ENCODE peak calls at places on chromosomes 4 and X, in ten cellular contexts. L is upper lobe of left lung, K is esophagus squamous epithelium, M is tibial nerve, C is body of pancreas, P is K562, Z is breast epithelium, F is A549, V is gastrocnemius medialis, D is HCT116. Y is an unnamed sample.

GRCh38 chr4:38091636-38092035 is 131.4 kb downstream of the PTTG2 start:
- DNase-seq in K (no peak), F (no peak), M (no peak), D (no peak), P (no peak), C (no peak), Z (no peak), V (no peak), L (no peak), Y (no peak)

GRCh38 chrX:11750051-11750450 is 8.0 kb upstream of the MSL3 start:
- DNase-seq in Z (no peak), C (no peak), V (no peak), F (no peak), L (no peak), P (no peak), M (no peak), K (no peak), D (no peak), Y (no peak)

GRCh38 chr4:15336410-15337184 is 91.2 kb upstream of the C1QTNF7 start:
- DNase-seq in V (no peak), D (no peak), C (no peak), K (no peak), M (no peak), F (no peak), L (no peak), P (no peak), Z (no peak), Y (no peak)

GRCh38 chr4:169663402-169663801 is 43.0 kb downstream of the CLCN3 start:
- DNase-seq in K (no peak), Z (no peak), D (no peak), P (no peak), F (no peak), V (no peak), M (no peak), C (no peak), L (no peak), Y (no peak)

GRCh38 chr4:6768539-6768905 is 14.0 kb upstream of the KIAA0232 start:
- DNase-seq in P (peak; percentile 50), V (peak; percentile 77), L (no peak), C (no peak), K (no peak), M (no peak), Z (no peak), D (no peak), F (no peak), Y (no peak)

GRCh38 chr4:89136525-89136924 is 25.2 kb downstream of the TIGD2 start:
- DNase-seq in F (peak; percentile 30), V (no peak), L (no peak), D (no peak), P (no peak), M (no peak), C (no peak), K (no peak), Z (no peak), Y (no peak)

GRCh38 chr4:148302416-148302815 is 139.8 kb downstream of the NR3C2 start:
- DNase-seq in Z (no peak), L (no peak), D (no peak), V (no peak), F (no peak), M (no peak), K (no peak), P (no peak), C (no peak), Y (no peak)

GRCh38 chrX:86039625-86040568 is 7.5 kb downstream of the CHM start:
- DNase-seq in L (no peak), F (no peak), M (no peak), P (no peak), Z (no peak), V (no peak), D (no peak), C (no peak), K (no peak), Y (no peak)

GRCh38 chr4:85740431-85740861 is 265.5 kb downstream of the ARHGAP24 start:
- DNase-seq in L (no peak), Z (no peak), M (no peak), P (no peak), D (no peak), V (no peak), C (no peak), F (no peak), K (no peak), Y (no peak)
- H3K4me3 ChIP-seq in L (no peak overlapping the region), Z (no peak overlapping the region), M (no peak overlapping the region), P (no peak overlapping the region), D (no peak overlapping the region), V (no peak overlapping the region), C (no peak overlapping the region), F (no peak overlapping the region), K (no peak overlapping the region), Y (no peak overlapping the region)

GRCh38 chr4:108787106-108787505 is 24.3 kb upstream of the ETNPPL start:
- DNase-seq in V (no peak), Z (no peak), L (peak; percentile 42), P (no peak), M (no peak), D (no peak), C (no peak), F (no peak), K (no peak), Y (no peak)

GRCh38 chr4:108787724-108788123 is 24.9 kb upstream of the ETNPPL start:
- DNase-seq in K (no peak), V (no peak), M (no peak), L (no peak), Z (no peak), D (no peak), C (no peak), F (no peak), P (no peak), Y (peak; percentile 50)

GRCh38 chr4:108788731-108789130 is 25.9 kb upstream of the ETNPPL start:
- DNase-seq in K (no peak), C (no peak), P (no peak), D (no peak), F (no peak), V (no peak), Z (no peak), M (no peak), L (peak; percentile 44), Y (no peak)

GRCh38 chr4:108783666-108784463 is 21.0 kb upstream of the ETNPPL start:
- DNase-seq in P (peak; percentile 9), K (no peak), F (peak; percentile 14), L (no peak), C (no peak), M (no peak), Z (no peak), V (no peak), D (peak; percentile 12), Y (no peak)

DNA sequence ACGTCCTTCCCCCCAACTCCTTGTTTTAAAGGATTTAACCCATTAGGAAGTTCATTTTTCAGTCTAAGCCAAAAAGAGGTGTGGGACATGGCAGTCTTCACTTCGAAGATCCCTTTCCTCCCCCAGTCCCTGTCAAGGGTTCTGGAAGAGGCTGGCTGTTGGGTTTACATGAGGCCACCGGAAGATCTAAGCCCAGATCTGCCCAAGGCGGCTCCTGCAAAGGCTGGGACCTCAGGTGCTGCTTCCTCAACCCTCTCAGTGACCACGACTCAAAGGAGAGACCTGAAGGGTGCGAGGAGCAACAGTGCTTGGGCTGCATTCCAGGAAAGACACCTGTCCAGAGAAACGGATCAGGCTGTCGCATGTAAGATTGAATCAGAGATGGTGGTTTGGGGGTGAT is 23.5 kb upstream of the ETNPPL start:
- DNase-seq in V (no peak), M (no peak), K (no peak), L (no peak), P (no peak), Z (no peak), F (no peak), D (no peak), C (no peak), Y (peak; percentile 62)
- TF ChIP-seq CTCF in V (no peak), M (no peak), K (no peak), L (no peak), P (no peak), Z (no peak), F (no peak), D (no peak), C (no peak), Y (no peak)

GRCh38 chr4:54092405-54092759 is 7.6 kb upstream of the GSX2 start:
- DNase-seq in Z (no peak), D (no peak), L (no peak), C (no peak), K (no peak), V (no peak), P (no peak), F (no peak), M (no peak), Y (no peak)

GRCh38 chr4:54090404-54090803 is 9.6 kb upstream of the GSX2 start:
- DNase-seq in D (no peak), C (no peak), M (no peak), L (no peak), K (no peak), F (no peak), Z (no peak), P (no peak), V (no peak), Y (no peak)

GRCh38 chr4:54090804-54091623 is 8.9 kb upstream of the GSX2 start:
- DNase-seq in C (peak; percentile 27), D (no peak), F (no peak), L (peak; percentile 83), V (no peak), P (no peak), K (no peak), M (no peak), Z (peak; percentile 53), Y (peak; percentile 88)

GRCh38 chr4:54092800-54093608 is 7.0 kb upstream of the GSX2 start:
- DNase-seq in Z (no peak), D (no peak), F (no peak), P (no peak), K (no peak), C (no peak), L (peak; percentile 41), M (no peak), V (no peak), Y (no peak)

DNA sequence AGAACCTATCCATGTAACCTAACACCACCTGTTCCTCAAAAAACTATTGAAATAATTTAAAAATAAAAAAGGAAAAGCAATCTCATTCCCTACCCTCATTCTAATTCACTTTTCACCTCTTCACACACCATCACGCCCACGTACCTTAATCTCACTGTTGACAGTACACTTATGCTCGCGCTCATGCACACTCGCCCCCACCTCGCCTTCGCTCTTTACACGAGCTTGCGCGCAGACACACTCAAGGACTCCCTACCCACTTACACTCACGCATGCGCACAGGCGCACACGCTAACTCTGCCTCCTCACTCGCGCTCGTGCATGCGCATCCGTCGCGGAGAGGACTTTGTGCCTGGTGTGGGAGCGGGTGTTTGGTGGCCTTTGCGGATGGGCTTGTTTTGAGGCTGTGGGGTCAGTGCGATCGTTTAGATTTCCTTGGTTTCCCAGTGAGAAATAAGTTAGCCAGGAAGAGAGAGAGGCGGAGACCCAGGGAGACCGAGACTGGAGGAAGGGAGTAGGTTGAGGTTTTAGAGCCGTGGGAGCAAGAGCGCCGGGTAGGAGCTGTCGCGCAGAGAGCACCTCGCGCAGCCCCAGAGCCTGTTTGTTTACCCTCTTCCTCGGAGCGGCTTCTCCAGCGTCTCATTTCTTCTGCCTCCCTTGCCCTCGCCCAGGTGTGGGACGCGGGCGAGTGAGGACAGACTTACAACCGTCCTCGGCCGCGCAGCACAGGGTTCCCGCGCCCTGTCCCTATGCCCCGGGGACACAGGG is 8.1 kb upstream of the GSX2 start:
- DNase-seq in F (peak; percentile 68), L (peak; percentile 86), C (peak; percentile 59), D (no peak), V (peak; percentile 51), Z (peak; percentile 62), P (peak; percentile 58), K (no peak), M (peak; percentile 50), Y (peak; percentile 95)
- TF ChIP-seq POLR2A in F (peak; percentile 77), L (no peak), C (no peak), D (no peak), V (no peak), Z (no peak), P (no peak), K (peak; percentile 14), M (no peak), Y (no peak)

GRCh38 chr4:138658518-138658917 is 357.1 kb upstream of the NOCT start:
- DNase-seq in K (no peak), Z (no peak), M (no peak), L (no peak), F (no peak), V (no peak), C (no peak), P (no peak), D (no peak), Y (no peak)
- H3K4me3 ChIP-seq in K (no peak overlapping the region), Z (no peak overlapping the region), M (no peak overlapping the region), L (no peak overlapping the region), F (no peak overlapping the region), V (no peak overlapping the region), C (no peak overlapping the region), P (no peak overlapping the region), D (no peak overlapping the region), Y (no peak overlapping the region)

Y was measured in lower leg skin.